ENCODE peak calls at places on chromosomes 13 and 19, in five cellular contexts. U, G, P, W and V are unnamed samples.

GRCh38 chr19:39937094-39937493 is 2.7 kb upstream of the FCGBP start:
- DNase-seq in U (no peak), G (no peak), P (no peak), W (no peak), V (no peak)

GRCh38 chr13:110358381-110358780 is 51.3 kb downstream of the COL4A2 start:
- DNase-seq in U (no peak), G (no peak), P (peak; percentile 5), W (no peak), V (no peak)

GRCh38 chr19:1747285-1748114 is 5.8 kb upstream of the ONECUT3 start:
- DNase-seq in U (peak; percentile 83), G (no peak), P (peak; percentile 91), W (no peak), V (no peak)

GRCh38 chr13:47680752-47681151 is 320.3 kb downstream of the SUCLA2 start:
- DNase-seq in U (no peak), G (no peak), P (no peak), W (no peak), V (no peak)

GRCh38 chr13:109156181-109156935 is 526.9 kb downstream of the MYO16 start:
- DNase-seq in U (peak; percentile 48), G (no peak), P (no peak), W (peak; percentile 73), V (no peak)

GRCh38 chr13:95624020-95624419 is 20.5 kb downstream of the DZIP1 start:
- DNase-seq in U (peak; percentile 15), G (no peak), P (peak; percentile 63), W (no peak), V (no peak)

GRCh38 chr13:47846886-47847285 is 154.2 kb downstream of the SUCLA2 start:
- DNase-seq in U (no peak), G (no peak), P (no peak), W (no peak), V (no peak)

GRCh38 chr13:29892149-29892548 is 41.7 kb upstream of the UBL3 start:
- DNase-seq in U (no peak), G (no peak), P (peak; percentile 58), W (no peak), V (no peak)

GRCh38 chr19:4740092-4740491 is 16.4 kb upstream of the DPP9 start:
- DNase-seq in U (no peak), G (no peak), P (no peak), W (no peak), V (no peak)

GRCh38 chr19:55647732-55648656 is at the start of gene CCDC106:
- DNase-seq in U (no peak), G (peak; percentile 79), P (peak; percentile 91), W (peak; percentile 85), V (peak; percentile 93)

GRCh38 chr19:34432797-34433196 is 4.6 kb downstream of the UBA2 start:
- DNase-seq in U (no peak), G (peak; percentile 58), P (peak; percentile 45), W (no peak), V (no peak)

GRCh38 chr13:79910869-79911540 is 429.9 kb downstream of the SPRY2 start:
- DNase-seq in U (no peak), G (no peak), P (no peak), W (no peak), V (no peak)

GRCh38 chr13:18971576-18972219 is 209.9 kb downstream of the TUBA3C start:
- DNase-seq in U (no peak), G (no peak), P (no peak), W (no peak), V (no peak)

GRCh38 chr19:39130337-39131254 is 5.0 kb downstream of the PAK4 start:
- DNase-seq in U (no peak), G (peak; percentile 41), P (peak; percentile 33), W (no peak), V (no peak)

GRCh38 chr19:38361633-38362075 is 12.7 kb upstream of the PSMD8 start:
- DNase-seq in U (peak; percentile 84), G (peak; percentile 80), P (peak; percentile 99), W (peak; percentile 91), V (no peak)

GRCh38 chr13:35208587-35208986 is 266.5 kb downstream of the NBEA start:
- DNase-seq in U (no peak), G (no peak), P (no peak), W (no peak), V (no peak)

GRCh38 chr13:35213911-35214310 is 262.6 kb downstream of the MAB21L1 start:
- DNase-seq in U (no peak), G (no peak), P (no peak), W (no peak), V (no peak)

GRCh38 chr13:35211949-35212348 is 264.5 kb downstream of the MAB21L1 start:
- DNase-seq in U (no peak), G (no peak), P (no peak), W (no peak), V (no peak)

DNA sequence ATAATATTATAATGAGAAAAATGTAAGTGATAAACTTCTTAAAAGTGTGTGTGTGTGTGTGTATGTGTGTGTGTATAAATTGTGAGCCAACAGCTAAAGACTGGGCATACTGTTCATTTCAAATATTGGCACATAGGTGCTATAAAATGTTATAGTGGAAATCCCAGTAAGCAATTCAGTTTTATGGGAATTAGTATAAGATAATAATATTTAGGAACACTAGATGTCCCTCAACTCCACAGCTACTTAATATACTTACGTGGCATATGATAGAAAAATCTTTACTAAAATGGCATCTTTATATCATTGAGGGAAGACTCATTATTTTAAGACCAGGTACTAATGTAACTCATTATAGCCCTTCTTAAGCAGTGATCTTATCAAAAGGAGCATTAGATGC is 266.3 kb downstream of the MAB21L1 start:
- DNase-seq in U (no peak), G (no peak), P (no peak), W (no peak), V (no peak)
- TF ChIP-seq CTCF in U (peak; percentile 24), G (no peak), P (no peak), W (no peak), V (peak; percentile 75)

GRCh38 chr13:100520936-100521765 is 67.4 kb downstream of the GGACT start:
- DNase-seq in U (no peak), G (no peak), P (peak; percentile 67), W (peak; percentile 70), V (no peak)
- TF ChIP-seq CTCF in U (no peak), G (no peak), P (peak; percentile 10), W (no peak), V (peak; percentile 73)

GRCh38 chr19:42465827-42466280 is 23.1 kb upstream of the CXCL17 start:
- DNase-seq in U (no peak), G (no peak), P (peak; percentile 52), W (no peak), V (no peak)
- TF ChIP-seq CTCF in U (no peak), G (no peak), P (peak; percentile 46), W (no peak), V (no peak)

DNA sequence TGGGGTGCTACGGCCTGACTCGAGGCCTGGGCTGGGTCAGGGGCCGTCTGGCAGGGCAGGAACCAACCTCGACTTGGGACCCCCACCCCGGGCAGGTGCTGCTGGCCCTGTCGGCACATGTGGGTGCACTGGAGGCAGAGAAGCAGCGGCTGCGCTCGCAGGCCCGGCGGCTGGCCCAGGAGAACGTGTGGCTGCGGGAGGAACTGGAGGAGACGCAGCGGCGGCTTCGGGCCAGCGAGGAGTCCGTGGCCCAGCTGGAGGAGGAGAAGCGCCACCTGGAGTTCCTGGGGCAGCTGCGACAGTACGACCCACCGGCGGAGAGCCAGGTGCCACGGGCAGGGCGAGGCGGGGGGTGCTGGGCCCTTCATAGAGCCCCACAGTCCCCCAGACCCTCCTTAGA is 5.9 kb downstream of the KLC3 start:
- DNase-seq in U (no peak), G (no peak), P (peak; percentile 83), W (no peak), V (peak; percentile 87)
- TF ChIP-seq CTCF in U (no peak), G (no peak), P (peak; percentile 61), W (no peak), V (no peak)

DNA sequence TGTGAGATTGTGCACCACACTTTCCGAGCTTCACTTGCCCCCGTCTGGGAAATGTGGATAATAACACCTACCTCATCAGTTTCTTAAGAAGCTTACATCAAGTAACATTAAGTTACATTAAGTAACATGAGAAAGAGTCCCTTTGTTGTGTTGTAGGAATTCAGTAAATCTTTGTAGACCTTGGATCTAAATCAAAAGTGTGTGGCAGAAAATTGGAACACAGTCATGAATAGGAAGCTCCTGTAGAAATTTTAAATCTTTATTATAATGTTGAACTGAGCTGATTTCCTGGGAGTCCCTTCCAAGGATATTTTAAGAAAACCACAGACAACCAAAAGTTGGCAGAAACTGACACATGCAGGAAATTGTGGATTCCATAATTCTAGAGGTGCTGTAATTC is 5.7 kb upstream of the ENOX1 start:
- DNase-seq in U (no peak), G (no peak), P (no peak), W (no peak), V (no peak)
- TF ChIP-seq CTCF in U (no peak), G (no peak), P (no peak), W (no peak), V (peak; percentile 38)